ENCODE peak calls at places on chromosomes 3 and 15, in eight cellular contexts. One of them, this sample, is unnamed.

GRCh38 chr15:88894348-88894818 is 961 bp downstream of the HAPLN3 start:
- DNase-seq in HCT116: no peak
- DNase-seq in prostate gland: peak; percentile 44
- DNase-seq in gastrocnemius medialis: no peak
- DNase-seq in transverse colon: peak; percentile 74
- DNase-seq in breast epithelium: peak; percentile 65
- DNase-seq in body of pancreas: peak; percentile 66
- DNase-seq in heart left ventricle: peak; percentile 81
- DNase-seq in this sample: no peak

GRCh38 chr15:44102675-44103254 is 92.3 kb downstream of the FRMD5 start:
- DNase-seq in HCT116: peak; percentile 93
- DNase-seq in prostate gland: peak; percentile 63
- DNase-seq in gastrocnemius medialis: no peak
- DNase-seq in transverse colon: no peak
- DNase-seq in breast epithelium: peak; percentile 27
- DNase-seq in body of pancreas: no peak
- DNase-seq in heart left ventricle: no peak
- DNase-seq in this sample: peak; percentile 74

GRCh38 chr3:9196009-9196408 is 53.4 kb downstream of the SRGAP3 start:
- DNase-seq in HCT116: no peak
- DNase-seq in prostate gland: no peak
- DNase-seq in gastrocnemius medialis: no peak
- DNase-seq in transverse colon: no peak
- DNase-seq in breast epithelium: no peak
- DNase-seq in body of pancreas: no peak
- DNase-seq in heart left ventricle: no peak
- DNase-seq in this sample: no peak

GRCh38 chr3:190446492-190447301 is 3.0 kb downstream of the TMEM207 start:
- DNase-seq in HCT116: no peak
- DNase-seq in prostate gland: no peak
- DNase-seq in gastrocnemius medialis: no peak
- DNase-seq in transverse colon: no peak
- DNase-seq in breast epithelium: no peak
- DNase-seq in body of pancreas: no peak
- DNase-seq in heart left ventricle: no peak
- DNase-seq in this sample: peak; percentile 19

GRCh38 chr15:68681836-68682235 is 103.0 kb downstream of the CORO2B start:
- DNase-seq in HCT116: no peak
- DNase-seq in prostate gland: no peak
- DNase-seq in gastrocnemius medialis: no peak
- DNase-seq in transverse colon: no peak
- DNase-seq in breast epithelium: no peak
- DNase-seq in body of pancreas: no peak
- DNase-seq in heart left ventricle: no peak
- DNase-seq in this sample: no peak

GRCh38 chr15:79170256-79170664 is 79.7 kb upstream of the RASGRF1 start:
- DNase-seq in HCT116: no peak
- DNase-seq in prostate gland: no peak
- DNase-seq in gastrocnemius medialis: peak; percentile 40
- DNase-seq in transverse colon: no peak
- DNase-seq in breast epithelium: no peak
- DNase-seq in body of pancreas: no peak
- DNase-seq in heart left ventricle: no peak
- DNase-seq in this sample: no peak

GRCh38 chr3:102510663-102511062 is 75.8 kb downstream of the ZPLD1 start:
- DNase-seq in HCT116: no peak
- DNase-seq in prostate gland: no peak
- DNase-seq in gastrocnemius medialis: no peak
- DNase-seq in transverse colon: no peak
- DNase-seq in breast epithelium: no peak
- DNase-seq in body of pancreas: no peak
- DNase-seq in heart left ventricle: no peak
- DNase-seq in this sample: no peak

GRCh38 chr3:135860761-135861160 is 104.8 kb upstream of the PPP2R3A start:
- DNase-seq in HCT116: no peak
- DNase-seq in prostate gland: no peak
- DNase-seq in gastrocnemius medialis: no peak
- DNase-seq in transverse colon: no peak
- DNase-seq in breast epithelium: no peak
- DNase-seq in body of pancreas: no peak
- DNase-seq in heart left ventricle: no peak
- DNase-seq in this sample: no peak

GRCh38 chr15:67618312-67618711 is 75.8 kb downstream of the MAP2K5 start:
- DNase-seq in HCT116: no peak
- DNase-seq in prostate gland: no peak
- DNase-seq in gastrocnemius medialis: no peak
- DNase-seq in transverse colon: no peak
- DNase-seq in breast epithelium: no peak
- DNase-seq in body of pancreas: no peak
- DNase-seq in heart left ventricle: no peak
- DNase-seq in this sample: no peak

GRCh38 chr15:98417346-98417745 is 231.0 kb upstream of the IGF1R start:
- DNase-seq in HCT116: no peak
- DNase-seq in prostate gland: no peak
- DNase-seq in gastrocnemius medialis: no peak
- DNase-seq in transverse colon: no peak
- DNase-seq in breast epithelium: no peak
- DNase-seq in body of pancreas: no peak
- DNase-seq in heart left ventricle: no peak
- DNase-seq in this sample: no peak

GRCh38 chr15:71411538-71412482 is 296.5 kb downstream of the THSD4 start:
- DNase-seq in HCT116: no peak
- DNase-seq in prostate gland: peak; percentile 92
- DNase-seq in gastrocnemius medialis: no peak
- DNase-seq in transverse colon: peak; percentile 73
- DNase-seq in breast epithelium: no peak
- DNase-seq in body of pancreas: no peak
- DNase-seq in heart left ventricle: no peak
- DNase-seq in this sample: no peak
- TF ChIP-seq POLR2A in HCT116: no peak
- TF ChIP-seq POLR2A in prostate gland: no peak
- TF ChIP-seq POLR2A in gastrocnemius medialis: no peak
- TF ChIP-seq POLR2A in transverse colon: no peak
- TF ChIP-seq POLR2A in breast epithelium: no peak
- TF ChIP-seq POLR2A in body of pancreas: no peak
- TF ChIP-seq POLR2A in heart left ventricle: no peak
- TF ChIP-seq POLR2A in this sample: no peak

GRCh38 chr3:153158961-153159735 is 2.9 kb upstream of the RAP2B start:
- DNase-seq in HCT116: no peak
- DNase-seq in prostate gland: no peak
- DNase-seq in gastrocnemius medialis: no peak
- DNase-seq in transverse colon: no peak
- DNase-seq in breast epithelium: no peak
- DNase-seq in body of pancreas: no peak
- DNase-seq in heart left ventricle: no peak
- DNase-seq in this sample: no peak

GRCh38 chr3:153161138-153161713 is 800 bp upstream of the RAP2B start:
- DNase-seq in HCT116: peak; percentile 99
- DNase-seq in prostate gland: peak; percentile 96
- DNase-seq in gastrocnemius medialis: peak; percentile 92
- DNase-seq in transverse colon: peak; percentile 91
- DNase-seq in breast epithelium: peak; percentile 98
- DNase-seq in body of pancreas: peak; percentile 94
- DNase-seq in heart left ventricle: peak; percentile 93
- DNase-seq in this sample: peak; percentile 98

GRCh38 chr3:153159771-153160397 is 2.1 kb upstream of the RAP2B start:
- DNase-seq in HCT116: no peak
- DNase-seq in prostate gland: no peak
- DNase-seq in gastrocnemius medialis: no peak
- DNase-seq in transverse colon: no peak
- DNase-seq in breast epithelium: no peak
- DNase-seq in body of pancreas: no peak
- DNase-seq in heart left ventricle: no peak
- DNase-seq in this sample: no peak

GRCh38 chr3:153161714-153162512 is at the start of gene RAP2B:
- DNase-seq in HCT116: peak; percentile 88
- DNase-seq in prostate gland: peak; percentile 96
- DNase-seq in gastrocnemius medialis: peak; percentile 88
- DNase-seq in transverse colon: peak; percentile 99
- DNase-seq in breast epithelium: peak; percentile 96
- DNase-seq in body of pancreas: peak; percentile 97
- DNase-seq in heart left ventricle: peak; percentile 98
- DNase-seq in this sample: peak; percentile 98

DNA sequence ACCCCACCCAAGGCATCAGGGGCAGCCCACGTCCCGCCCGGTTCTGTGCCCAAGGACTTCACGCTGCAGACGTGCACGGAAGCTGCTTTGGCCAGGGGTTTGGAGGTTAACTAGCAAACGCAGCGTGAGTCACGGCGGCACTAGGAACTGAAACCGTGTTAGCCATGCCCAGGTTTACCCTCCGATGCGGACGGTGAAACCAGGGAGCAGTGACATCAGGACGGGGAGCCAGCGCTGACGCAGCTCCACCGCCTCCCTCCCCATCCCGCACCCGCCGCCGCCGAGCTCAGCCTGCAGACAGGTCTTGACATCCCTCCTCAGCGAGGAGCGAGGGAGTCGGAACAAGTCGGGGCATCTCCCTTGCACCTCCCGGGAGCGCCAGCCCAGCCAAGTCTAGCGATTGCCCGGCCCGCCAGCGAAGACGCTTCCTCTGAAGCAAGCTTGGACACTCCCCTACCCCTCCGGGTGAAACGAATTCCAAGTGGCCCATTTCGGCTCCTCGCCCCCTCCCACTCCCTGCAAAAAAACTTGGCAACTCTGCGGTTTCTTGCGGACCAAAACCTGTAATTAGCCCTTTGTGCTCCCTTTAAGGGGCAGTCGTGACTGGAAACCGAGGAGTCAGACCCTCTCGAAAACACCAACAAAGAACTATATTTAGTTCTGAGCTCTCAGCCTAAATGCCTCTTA is 1.4 kb upstream of the RAP2B start:
- DNase-seq in HCT116: peak; percentile 65
- DNase-seq in prostate gland: peak; percentile 89
- DNase-seq in gastrocnemius medialis: peak; percentile 24
- DNase-seq in transverse colon: peak; percentile 86
- DNase-seq in breast epithelium: peak; percentile 87
- DNase-seq in body of pancreas: peak; percentile 69
- DNase-seq in heart left ventricle: peak; percentile 87
- DNase-seq in this sample: peak; percentile 90
- TF ChIP-seq POLR2A in HCT116: no peak
- TF ChIP-seq POLR2A in prostate gland: peak; percentile 59
- TF ChIP-seq POLR2A in gastrocnemius medialis: no peak
- TF ChIP-seq POLR2A in transverse colon: peak; percentile 76
- TF ChIP-seq POLR2A in breast epithelium: no peak
- TF ChIP-seq POLR2A in body of pancreas: peak; percentile 77
- TF ChIP-seq POLR2A in heart left ventricle: no peak
- TF ChIP-seq POLR2A in this sample: peak; percentile 68

GRCh38 chr3:100630664-100631063 is 21.3 kb downstream of the ADGRG7 start:
- DNase-seq in HCT116: no peak
- DNase-seq in prostate gland: no peak
- DNase-seq in gastrocnemius medialis: no peak
- DNase-seq in transverse colon: no peak
- DNase-seq in breast epithelium: no peak
- DNase-seq in body of pancreas: no peak
- DNase-seq in heart left ventricle: no peak
- DNase-seq in this sample: no peak

GRCh38 chr3:100634493-100635272 is 25.3 kb downstream of the ADGRG7 start:
- DNase-seq in HCT116: peak; percentile 31
- DNase-seq in prostate gland: no peak
- DNase-seq in gastrocnemius medialis: no peak
- DNase-seq in transverse colon: peak; percentile 74
- DNase-seq in breast epithelium: no peak
- DNase-seq in body of pancreas: peak; percentile 68
- DNase-seq in heart left ventricle: no peak
- DNase-seq in this sample: no peak

GRCh38 chr3:100627491-100627890 is 18.1 kb downstream of the ADGRG7 start:
- DNase-seq in HCT116: no peak
- DNase-seq in prostate gland: no peak
- DNase-seq in gastrocnemius medialis: no peak
- DNase-seq in transverse colon: no peak
- DNase-seq in breast epithelium: no peak
- DNase-seq in body of pancreas: no peak
- DNase-seq in heart left ventricle: no peak
- DNase-seq in this sample: no peak

GRCh38 chr3:100635273-100635701 is 25.9 kb downstream of the ADGRG7 start:
- DNase-seq in HCT116: no peak
- DNase-seq in prostate gland: no peak
- DNase-seq in gastrocnemius medialis: no peak
- DNase-seq in transverse colon: peak; percentile 42
- DNase-seq in breast epithelium: no peak
- DNase-seq in body of pancreas: peak; percentile 14
- DNase-seq in heart left ventricle: no peak
- DNase-seq in this sample: no peak

DNA sequence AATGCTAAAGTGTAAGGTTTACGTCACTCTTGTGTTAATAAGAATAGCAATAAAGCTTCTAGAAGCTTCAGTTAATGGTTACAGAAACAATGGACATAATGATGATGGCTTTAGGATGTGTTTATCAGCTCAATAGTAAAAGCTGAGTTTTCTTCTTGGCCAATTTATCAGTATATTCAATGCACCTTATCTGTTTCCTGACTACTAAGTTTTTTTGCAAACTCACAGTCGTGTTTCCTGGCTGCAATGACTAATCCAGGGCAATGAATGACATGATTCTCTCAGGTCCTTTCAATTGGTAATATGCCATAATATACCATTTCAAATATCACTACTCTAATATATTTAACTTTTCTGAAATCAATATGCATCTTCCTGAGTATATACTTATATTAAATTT is 20.3 kb downstream of the ADGRG7 start:
- DNase-seq in HCT116: no peak
- DNase-seq in prostate gland: no peak
- DNase-seq in gastrocnemius medialis: no peak
- DNase-seq in transverse colon: no peak
- DNase-seq in breast epithelium: no peak
- DNase-seq in body of pancreas: no peak
- DNase-seq in heart left ventricle: no peak
- DNase-seq in this sample: no peak
- TF ChIP-seq POLR2A in HCT116: no peak
- TF ChIP-seq POLR2A in prostate gland: no peak
- TF ChIP-seq POLR2A in gastrocnemius medialis: no peak
- TF ChIP-seq POLR2A in transverse colon: no peak
- TF ChIP-seq POLR2A in breast epithelium: no peak
- TF ChIP-seq POLR2A in body of pancreas: no peak
- TF ChIP-seq POLR2A in heart left ventricle: no peak
- TF ChIP-seq POLR2A in this sample: no peak

DNA sequence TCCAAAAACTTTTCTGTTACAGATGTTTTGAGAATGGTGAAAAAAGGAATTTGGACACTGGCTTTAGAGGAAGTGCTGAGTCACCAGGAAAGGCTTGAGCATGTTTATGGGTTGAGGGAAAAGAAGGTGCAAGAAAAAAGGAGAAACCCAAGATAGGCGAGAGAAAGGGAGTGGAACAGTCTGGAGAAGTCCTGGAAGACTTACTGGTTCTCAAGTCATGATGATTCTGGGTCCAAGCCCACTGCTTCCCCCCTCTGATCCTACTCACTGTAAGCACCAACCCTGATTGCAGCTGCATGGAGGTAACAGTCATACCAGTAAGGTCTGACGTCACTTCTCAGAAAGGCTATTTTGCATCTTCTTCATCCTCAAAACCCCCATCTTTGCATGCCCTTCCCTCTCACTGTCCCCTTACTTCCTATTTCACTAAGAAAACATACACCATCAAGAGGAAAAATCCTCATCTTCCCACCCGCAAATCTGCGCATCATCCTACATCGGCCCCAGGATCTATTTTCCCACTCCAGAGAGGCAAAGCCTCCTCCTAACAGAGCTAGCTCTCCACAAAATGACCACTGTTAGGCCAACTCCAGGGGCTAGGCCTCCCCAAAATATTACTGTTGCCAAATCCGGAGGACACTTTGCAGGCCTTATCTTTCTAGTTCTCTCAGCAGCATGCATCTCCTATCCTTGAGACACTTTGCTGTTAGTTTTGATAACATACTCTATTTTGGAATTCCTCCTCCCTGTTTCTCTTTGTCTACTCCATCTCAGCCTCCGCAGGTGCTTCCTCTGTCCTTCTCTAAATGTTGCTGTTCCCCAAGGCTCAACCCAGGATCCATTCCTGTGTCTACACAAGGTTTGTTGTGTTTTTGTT is 3.2 kb upstream of the ATP13A3 start:
- DNase-seq in HCT116: no peak
- DNase-seq in prostate gland: no peak
- DNase-seq in gastrocnemius medialis: no peak
- DNase-seq in transverse colon: no peak
- DNase-seq in breast epithelium: no peak
- DNase-seq in body of pancreas: no peak
- DNase-seq in heart left ventricle: no peak
- DNase-seq in this sample: no peak
- TF ChIP-seq POLR2A in HCT116: no peak
- TF ChIP-seq POLR2A in prostate gland: no peak
- TF ChIP-seq POLR2A in gastrocnemius medialis: no peak
- TF ChIP-seq POLR2A in transverse colon: no peak
- TF ChIP-seq POLR2A in breast epithelium: no peak
- TF ChIP-seq POLR2A in body of pancreas: no peak
- TF ChIP-seq POLR2A in heart left ventricle: no peak
- TF ChIP-seq POLR2A in this sample: no peak